ENCODE peak calls at places on chromosomes 16 and 17, in nine cellular contexts. G is body of pancreas; N is aorta; B is CD8-positive, alpha-beta memory T cell; W is breast epithelium; P is MM.1S; M is GM23338; E is stomach; I is mammary epithelial cell. A is an unnamed sample.

GRCh38 chr16:68287276-68288251 is 23.2 kb downstream of the SLC7A6OS start:
- DNase-seq in N (peak; percentile 91), B (peak; percentile 62), E (no peak), M (no peak), G (peak; percentile 54), P (no peak), I (peak; percentile 80), W (peak; percentile 72), A (peak; percentile 58)

GRCh38 chr16:79372504-79373184 is 227.9 kb downstream of the MAF start:
- DNase-seq in P (no peak), B (no peak), G (peak; percentile 8), W (no peak), M (no peak), I (peak; percentile 0), E (no peak), N (no peak), A (no peak)

GRCh38 chr17:58525239-58525638 is 10.8 kb upstream of the MTMR4 start:
- DNase-seq in W (no peak), P (no peak), I (peak; percentile 40), E (no peak), N (peak; percentile 89), B (no peak), M (peak; percentile 50), G (peak; percentile 36), A (no peak)

GRCh38 chr17:79925242-79925957 is 86.2 kb upstream of the CBX4 start:
- DNase-seq in W (peak; percentile 80), M (peak; percentile 45), I (no peak), B (no peak), N (no peak), G (peak; percentile 80), E (peak; percentile 91), P (no peak), A (no peak)

GRCh38 chr17:17495448-17496188 is 577 bp downstream of the RASD1 start:
- DNase-seq in E (no peak), N (peak; percentile 83), I (no peak), P (no peak), M (peak; percentile 53), W (peak; percentile 58), B (no peak), G (no peak), A (peak; percentile 28)

GRCh38 chr17:63497708-63498483 is 21.0 kb downstream of the ACE start:
- DNase-seq in B (no peak), M (peak; percentile 85), I (no peak), N (no peak), W (no peak), E (no peak), P (peak; percentile 15), G (no peak), A (no peak)

GRCh38 chr17:40341808-40342574 is 22.5 kb downstream of the GJD3 start:
- DNase-seq in N (peak; percentile 94), B (no peak), I (no peak), M (peak; percentile 87), E (peak; percentile 81), P (no peak), W (peak; percentile 80), G (peak; percentile 76), A (no peak)

GRCh38 chr17:73546770-73547345 is 97.4 kb downstream of the SDK2 start:
- DNase-seq in M (peak; percentile 79), G (peak; percentile 55), E (peak; percentile 39), B (peak; percentile 30), P (peak; percentile 18), N (no peak), I (peak; percentile 76), W (no peak), A (peak; percentile 11)

GRCh38 chr16:86306811-86307517 is 203.4 kb upstream of the FOXF1 start:
- DNase-seq in E (no peak), B (no peak), N (no peak), W (no peak), M (no peak), P (no peak), G (no peak), I (peak; percentile 56), A (no peak)

GRCh38 chr17:43897827-43898226 is 9.5 kb downstream of the MPP2 start:
- DNase-seq in N (no peak), E (no peak), M (no peak), G (no peak), B (no peak), I (peak; percentile 60), W (no peak), P (no peak), A (no peak)

GRCh38 chr17:42795465-42795864 is 3.0 kb downstream of the COA3 start:
- DNase-seq in M (no peak), E (no peak), B (no peak), P (no peak), I (no peak), N (no peak), G (no peak), W (no peak), A (no peak)

GRCh38 chr16:84947022-84947421 is 64.3 kb downstream of the ZDHHC7 start:
- DNase-seq in W (no peak), G (peak; percentile 33), M (no peak), B (no peak), I (no peak), N (no peak), E (no peak), P (no peak), A (no peak)

GRCh38 chr17:65359016-65359415 is 202.4 kb downstream of the AXIN2 start:
- DNase-seq in W (no peak), M (no peak), I (peak; percentile 83), G (no peak), N (no peak), B (no peak), E (no peak), P (no peak), A (no peak)

GRCh38 chr16:54277845-54278703 is 8.5 kb downstream of the IRX3 start:
- DNase-seq in W (no peak), N (no peak), B (no peak), E (peak; percentile 47), M (peak; percentile 23), I (no peak), G (no peak), P (no peak), A (no peak)

GRCh38 chr16:52051773-52052172 is 495.2 kb downstream of the TOX3 start:
- DNase-seq in M (no peak), B (no peak), E (no peak), G (no peak), P (no peak), I (no peak), W (no peak), N (no peak), A (no peak)

GRCh38 chr17:16358394-16358793 is 5.1 kb upstream of the CENPV start:
- DNase-seq in P (no peak), N (no peak), I (no peak), E (no peak), W (no peak), G (no peak), M (no peak), B (no peak), A (no peak)

GRCh38 chr17:82212331-82213250 is at the start of gene CCDC57:
- DNase-seq in E (peak; percentile 87), W (peak; percentile 80), M (peak; percentile 83), I (peak; percentile 73), B (peak; percentile 35), N (peak; percentile 93), G (peak; percentile 85), P (peak; percentile 77), A (peak; percentile 41)

GRCh38 chr17:75684249-75684648 is 17.1 kb downstream of the SAP30BP start:
- DNase-seq in M (no peak), P (no peak), W (no peak), G (no peak), E (no peak), N (no peak), I (peak; percentile 53), B (no peak), A (no peak)

GRCh38 chr17:17351901-17352781 is 49.0 kb downstream of the NT5M start:
- DNase-seq in W (peak; percentile 76), P (no peak), E (peak; percentile 16), I (no peak), G (peak; percentile 26), B (no peak), M (no peak), N (peak; percentile 77), A (no peak)

GRCh38 chr17:28345420-28346198 is 10.0 kb downstream of the TNFAIP1 start:
- DNase-seq in M (no peak), N (no peak), P (no peak), W (no peak), E (peak; percentile 47), I (no peak), B (no peak), G (peak; percentile 51), A (no peak)
- H3K27ac ChIP-seq in M (no peak overlapping the region), N (peak overlapping the region; percentile 73), P (no peak overlapping the region), W (peak overlapping the region; percentile 75), E (peak overlapping the region; percentile 78), I (peak overlapping the region; percentile 47), B (no peak overlapping the region), G (peak overlapping the region; percentile 72), A (no peak overlapping the region)

GRCh38 chr17:1095093-1095852 is 84.5 kb downstream of the ABR start:
- DNase-seq in P (no peak), E (peak; percentile 55), B (no peak), I (no peak), W (no peak), G (peak; percentile 51), N (no peak), M (no peak), A (no peak)
- H3K4me1 ChIP-seq in P (peaks cover 13% of the 10 kb centered on the region), E (peaks cover 36% of the 10 kb centered on the region), B (peaks cover 13% of the 10 kb centered on the region), I (peaks cover 23% of the 10 kb centered on the region), W (peaks cover 9% of the 10 kb centered on the region), G (peaks cover 7% of the 10 kb centered on the region), N (no peaks in the 10 kb centered on the region), M (no peaks in the 10 kb centered on the region), A (peaks cover 31% of the 10 kb centered on the region)

GRCh38 chr17:67431210-67432015 is 54.3 kb downstream of the PITPNC1 start:
- DNase-seq in I (peak; percentile 92), E (no peak), N (no peak), G (no peak), P (no peak), W (no peak), B (no peak), M (no peak), A (peak; percentile 19)
- H3K27ac ChIP-seq in I (peak overlapping the region; percentile 99), E (peak overlapping the region; percentile 23), N (no peak overlapping the region), G (no peak overlapping the region), P (no peak overlapping the region), W (no peak overlapping the region), B (no peak overlapping the region), M (peak overlapping the region; percentile 64), A (no peak overlapping the region)

GRCh38 chr16:89189358-89190025 is 10.8 kb downstream of the SLC22A31 start:
- DNase-seq in G (no peak), B (no peak), I (no peak), W (no peak), N (no peak), P (no peak), E (no peak), M (no peak), A (no peak)

GRCh38 chr16:89184685-89185061 is 13.1 kb downstream of the CDH15 start:
- DNase-seq in M (no peak), N (no peak), P (no peak), I (no peak), E (no peak), W (no peak), G (no peak), B (no peak), A (no peak)

GRCh38 chr16:89188064-89188441 is 12.3 kb downstream of the SLC22A31 start:
- DNase-seq in I (no peak), W (no peak), B (no peak), M (no peak), N (peak; percentile 66), G (no peak), E (no peak), P (no peak), A (no peak)

GRCh38 chr16:89185062-89185751 is 13.7 kb downstream of the CDH15 start:
- DNase-seq in M (peak; percentile 48), W (no peak), G (no peak), N (no peak), I (no peak), P (no peak), B (peak; percentile 45), E (no peak), A (peak; percentile 34)

GRCh38 chr16:89187337-89188063 is 12.8 kb downstream of the SLC22A31 start:
- DNase-seq in G (no peak), M (no peak), P (no peak), B (peak; percentile 51), W (no peak), I (no peak), N (no peak), E (no peak), A (peak; percentile 52)
- H3K4me1 ChIP-seq in G (peaks cover 11% of the 10 kb centered on the region), M (no peaks in the 10 kb centered on the region), P (no peaks in the 10 kb centered on the region), B (no peaks in the 10 kb centered on the region), W (peaks cover 4% of the 10 kb centered on the region), I (no peaks in the 10 kb centered on the region), N (no peaks in the 10 kb centered on the region), E (peaks cover 9% of the 10 kb centered on the region), A (peaks cover 2% of the 10 kb centered on the region)